ENCODE peak calls at places on chromosomes 5 and 9, in ten cellular contexts. Y is mesendoderm; W is activated CD8-positive, alpha-beta memory T cell treated with anti-CD3 and anti-CD28 coated beads for 1 hour; V is BE2C; L is NCI-H2107; A is HS-5; X is adrenal gland; I is MCF 10A; Z is H1; D is stimulated activated naive CD4-positive, alpha-beta T cell. T is an unnamed sample.

GRCh38 chr9:33510264-33511183 is 13.5 kb upstream of the ANKRD18B start:
- DNase-seq in Y (peak; percentile 76), Z (no peak), L (peak; percentile 24), D (peak; percentile 55), W (peak; percentile 15), I (peak; percentile 46), A (peak; percentile 34), X (peak; percentile 62), V (peak; percentile 73), T (peak; percentile 36)

GRCh38 chr9:61665330-61665751 is 475.5 kb downstream of the SPATA31A7 start:
- DNase-seq in L (no peak), A (no peak), Z (no peak), W (no peak), I (no peak), X (no peak), V (no peak), Y (no peak), D (no peak), T (no peak)

GRCh38 chr9:32587901-32588300 is 14.9 kb upstream of the NDUFB6 start:
- DNase-seq in Z (no peak), Y (no peak), V (no peak), I (no peak), D (no peak), L (no peak), W (no peak), A (no peak), X (no peak), T (no peak)

GRCh38 chr5:36179950-36180349 is 28.0 kb downstream of the SKP2 start:
- DNase-seq in I (no peak), D (no peak), Z (no peak), A (no peak), W (no peak), X (no peak), Y (no peak), V (no peak), L (no peak), T (no peak)

GRCh38 chr9:6896562-6896961 is 138.8 kb downstream of the KDM4C start:
- DNase-seq in V (no peak), L (no peak), Z (no peak), D (no peak), Y (no peak), X (no peak), A (no peak), I (peak; percentile 22), W (no peak), T (no peak)

GRCh38 chr5:147400076-147400809 is 109.6 kb downstream of the DPYSL3 start:
- DNase-seq in I (no peak), D (no peak), Z (no peak), X (no peak), W (no peak), Y (no peak), V (no peak), A (no peak), L (no peak), T (no peak)

GRCh38 chr5:72160299-72160698 is 53.0 kb downstream of the MAP1B start:
- DNase-seq in X (no peak), V (no peak), D (no peak), L (no peak), W (no peak), Z (no peak), Y (no peak), A (no peak), I (no peak), T (no peak)

GRCh38 chr9:34675874-34676273 is 13.4 kb upstream of the CCL27 start:
- DNase-seq in I (no peak), W (no peak), D (no peak), Y (no peak), Z (no peak), X (no peak), V (no peak), L (no peak), A (no peak), T (no peak)

GRCh38 chr5:142571351-142571750 is 114.5 kb downstream of the FGF1 start:
- DNase-seq in V (no peak), L (no peak), W (no peak), I (no peak), Y (peak; percentile 90), Z (no peak), X (no peak), A (no peak), D (no peak), T (no peak)

GRCh38 chr5:73682176-73682575 is 56.2 kb downstream of the ARHGEF28 start:
- DNase-seq in Y (no peak), V (no peak), I (no peak), Z (no peak), D (no peak), A (no peak), W (no peak), L (no peak), X (no peak), T (no peak)

GRCh38 chr5:10607666-10608442 is 44.0 kb downstream of the ANKRD33B start:
- DNase-seq in D (no peak), V (no peak), A (no peak), L (no peak), Z (no peak), I (peak; percentile 54), Y (peak; percentile 61), X (peak; percentile 56), W (no peak), T (no peak)

GRCh38 chr9:34503406-34503805 is 19.4 kb downstream of the ENHO start:
- DNase-seq in I (no peak), Z (no peak), V (no peak), L (no peak), A (no peak), W (no peak), Y (no peak), D (no peak), X (no peak), T (no peak)

GRCh38 chr5:109921735-109922395 is 232.1 kb downstream of the MAN2A1 start:
- DNase-seq in Z (no peak), X (no peak), L (peak; percentile 30), W (peak; percentile 15), Y (no peak), A (no peak), D (peak; percentile 82), V (peak; percentile 24), I (no peak), T (no peak)

GRCh38 chr9:114117996-114118830 is 19.1 kb upstream of the KIF12 start:
- DNase-seq in A (no peak), V (no peak), W (no peak), Y (no peak), L (no peak), X (no peak), D (no peak), I (no peak), Z (no peak), T (no peak)

GRCh38 chr5:131720714-131721113 is 76.1 kb downstream of the FNIP1 start:
- DNase-seq in A (no peak), W (no peak), D (no peak), I (no peak), X (no peak), L (peak; percentile 1), Y (no peak), V (no peak), Z (no peak), T (no peak)

GRCh38 chr5:122751293-122751753 is 23.6 kb upstream of the SNX2 start:
- DNase-seq in D (no peak), I (peak; percentile 87), A (no peak), L (no peak), Y (peak; percentile 100), W (no peak), Z (no peak), V (no peak), X (no peak), T (no peak)

GRCh38 chr9:42852133-42852532 is 668.7 kb downstream of the SPATA31A6 start:
- DNase-seq in Y (peak; percentile 71), W (no peak), L (no peak), A (peak; percentile 26), D (no peak), X (no peak), Z (peak; percentile 44), I (no peak), V (peak; percentile 88), T (peak; percentile 2)

GRCh38 chr5:89457411-89458329 is 574.7 kb upstream of the MEF2C start:
- DNase-seq in V (no peak), I (peak; percentile 76), Z (no peak), X (peak; percentile 20), D (no peak), Y (no peak), W (no peak), A (no peak), L (no peak), T (peak; percentile 35)

GRCh38 chr9:85527331-85528015 is 214.3 kb downstream of the AGTPBP1 start:
- DNase-seq in L (no peak), I (no peak), Z (no peak), W (no peak), Y (no peak), D (no peak), A (no peak), X (no peak), V (no peak), T (no peak)

GRCh38 chr9:87714819-87715218 is 11.1 kb upstream of the CTSL start:
- DNase-seq in L (no peak), D (no peak), X (peak; percentile 61), Y (no peak), A (peak; percentile 60), Z (no peak), V (no peak), W (no peak), I (peak; percentile 81), T (no peak)

GRCh38 chr5:126438267-126438666 is 15.1 kb downstream of the GRAMD2B start:
- DNase-seq in Z (no peak), V (no peak), L (no peak), X (no peak), Y (no peak), A (no peak), I (no peak), W (no peak), D (no peak), T (no peak)

GRCh38 chr9:91060520-91061343 is 259.1 kb downstream of the SYK start:
- DNase-seq in X (peak; percentile 80), Y (no peak), V (no peak), A (peak; percentile 97), W (no peak), I (peak; percentile 99), D (no peak), Z (no peak), L (peak; percentile 66), T (peak; percentile 93)

GRCh38 chr9:133059623-133060022 is 2.2 kb upstream of the CEL start:
- DNase-seq in L (no peak), D (no peak), X (no peak), A (no peak), W (no peak), Z (no peak), V (no peak), Y (peak; percentile 44), I (peak; percentile 24), T (no peak)

GRCh38 chr9:132774886-132775285 is 103.2 kb downstream of the AK8 start:
- DNase-seq in V (no peak), W (no peak), X (no peak), L (no peak), I (no peak), A (no peak), Z (no peak), Y (no peak), D (no peak), T (no peak)

GRCh38 chr9:20496328-20496727 is 126.0 kb downstream of the MLLT3 start:
- DNase-seq in I (no peak), D (no peak), Y (no peak), V (no peak), L (no peak), W (no peak), Z (no peak), X (no peak), A (no peak), T (no peak)

GRCh38 chr5:57412010-57412409 is 70.6 kb downstream of the ACTBL2 start:
- DNase-seq in Z (no peak), D (no peak), Y (no peak), W (no peak), I (no peak), A (no peak), V (peak; percentile 41), L (no peak), X (no peak), T (peak; percentile 40)

GRCh38 chr9:33211695-33212393 is 28.1 kb upstream of the SPINK4 start:
- DNase-seq in D (no peak), X (no peak), L (no peak), W (no peak), Y (peak; percentile 63), Z (no peak), I (peak; percentile 44), A (no peak), V (peak; percentile 44), T (no peak)

GRCh38 chr5:59893436-59894227 is at the start of gene PDE4D:
- DNase-seq in L (no peak), A (no peak), Y (peak; percentile 90), D (no peak), I (peak; percentile 34), Z (peak; percentile 61), W (no peak), X (peak; percentile 50), V (peak; percentile 46), T (no peak)

T was measured in epithelial cell of proximal tubule.